ENCODE peak calls at places on chromosomes 16 and 17, in eight cellular contexts. Z is stomach; H is CD4-positive, CD25-positive, alpha-beta regulatory T cell; X is RWPE2; Q is transverse colon; C is astrocyte of the spinal cord; A is cardiac fibroblast; I is thyroid gland. D is an unnamed sample.

GRCh38 chr16:83771306-83771942 is 36.4 kb upstream of the HSBP1 start:
- DNase-seq in C (no peak), X (no peak), H (no peak), I (peak), Q (no peak), A (peak), Z (peak), D (peak)

GRCh38 chr16:86533942-86534341 is 21.1 kb downstream of the MTHFSD start:
- DNase-seq in X (no peak), Z (no peak), H (no peak), A (no peak), I (no peak), C (no peak), Q (no peak), D (no peak)

GRCh38 chr17:76444518-76445311 is 8.2 kb downstream of the UBE2O start:
- DNase-seq in H (no peak), Q (no peak), Z (no peak), A (no peak), I (no peak), C (peak), X (no peak), D (no peak)

GRCh38 chr17:50919321-50920040 is 53.3 kb upstream of the TOB1 start:
- DNase-seq in C (peak), I (peak), Q (peak), H (peak), Z (peak), A (peak), X (peak), D (peak)

GRCh38 chr17:51230306-51230705 is 29.5 kb downstream of the MBTD1 start:
- DNase-seq in Q (no peak), X (no peak), A (peak), Z (no peak), H (no peak), C (no peak), I (peak), D (no peak)

GRCh38 chr16:90008708-90009145 is 10.5 kb downstream of the DBNDD1 start:
- DNase-seq in H (no peak), I (no peak), X (no peak), Q (peak), Z (no peak), C (peak), A (no peak), D (no peak)

GRCh38 chr16:49556252-49557069 is 182.9 kb downstream of the C16orf78 start:
- DNase-seq in Z (no peak), X (no peak), Q (no peak), C (peak), I (peak), H (no peak), A (peak), D (no peak)

GRCh38 chr16:18841833-18842525 is 40.6 kb upstream of the ARL6IP1 start:
- DNase-seq in A (no peak), H (no peak), X (no peak), I (no peak), C (no peak), Z (no peak), Q (no peak), D (no peak)

GRCh38 chr17:47850373-47850691 is 631 bp downstream of the SP6 start:
- DNase-seq in C (no peak), X (no peak), I (no peak), Z (no peak), A (no peak), H (no peak), Q (no peak), D (no peak)

GRCh38 chr16:53142823-53143568 is 88.2 kb downstream of the CHD9 start:
- DNase-seq in A (no peak), Z (no peak), X (no peak), C (no peak), I (no peak), Q (no peak), H (no peak), D (no peak)

GRCh38 chr17:83142619-83143018 is 63.2 kb downstream of the METRNL start:
- DNase-seq in H (no peak), I (no peak), A (no peak), Q (no peak), C (no peak), X (no peak), Z (no peak), D (no peak)

GRCh38 chr17:692116-692515 is 22.5 kb downstream of the VPS53 start:
- DNase-seq in I (no peak), H (no peak), Q (no peak), X (no peak), A (peak), Z (no peak), C (peak), D (no peak)

GRCh38 chr16:88936008-88936912 is 40.7 kb downstream of the CBFA2T3 start:
- DNase-seq in A (no peak), Z (no peak), H (no peak), Q (peak), X (no peak), C (no peak), I (no peak), D (no peak)

GRCh38 chr17:31564883-31565297 is 173.4 kb downstream of the RAB11FIP4 start:
- DNase-seq in Q (no peak), C (peak), I (peak), A (peak), X (no peak), H (no peak), Z (no peak), D (no peak)

GRCh38 chr17:63140255-63140654 is 174.2 kb downstream of the TANC2 start:
- DNase-seq in C (peak), H (no peak), Z (no peak), I (no peak), A (peak), Q (peak), X (no peak), D (peak)

GRCh38 chr17:49067163-49067562 is 65.4 kb upstream of the B4GALNT2 start:
- DNase-seq in Z (no peak), X (no peak), H (no peak), Q (no peak), I (no peak), C (no peak), A (no peak), D (no peak)

GRCh38 chr16:2467301-2468141 is 3.6 kb upstream of the NTN3 start:
- DNase-seq in I (peak), Q (peak), A (peak), X (no peak), H (no peak), Z (peak), C (peak), D (peak)

GRCh38 chr17:39599006-39599664 is 8.6 kb downstream of the NEUROD2 start:
- DNase-seq in X (no peak), Q (no peak), I (no peak), H (no peak), Z (no peak), C (no peak), A (no peak), D (no peak)

GRCh38 chr16:57757326-57757786 is 21.8 kb downstream of the KATNB1 start:
- DNase-seq in Q (peak), X (no peak), H (peak), C (peak), A (peak), I (peak), Z (peak), D (peak)

GRCh38 chr17:1532836-1533602 is 16.6 kb upstream of the INPP5K start:
- DNase-seq in A (peak), I (no peak), Q (no peak), X (no peak), Z (no peak), C (no peak), H (peak), D (no peak)

GRCh38 chr16:67430504-67431076 is 331 bp upstream of the HSD11B2 start:
- DNase-seq in Z (peak), A (no peak), H (no peak), Q (peak), I (peak), C (no peak), X (no peak), D (no peak)

GRCh38 chr16:55832788-55833583 is at the start of gene CES1:
- DNase-seq in I (peak), Z (no peak), A (peak), H (no peak), Q (peak), C (no peak), X (no peak), D (peak)

GRCh38 chr17:62653831-62654829 is 26.7 kb downstream of the MRC2 start:
- DNase-seq in H (no peak), I (no peak), Q (peak), A (peak), X (no peak), C (peak), Z (peak), D (peak)

GRCh38 chr17:5115673-5116651 is at the start of gene USP6:
- DNase-seq in Q (no peak), H (no peak), X (peak), C (no peak), I (peak), A (no peak), Z (no peak), D (no peak)

GRCh38 chr16:11354733-11355574 is 9.7 kb downstream of the RMI2 start:
- DNase-seq in Z (no peak), I (no peak), X (no peak), A (peak), H (no peak), Q (peak), C (peak), D (no peak)

GRCh38 chr16:17318200-17318599 is 152.6 kb downstream of the XYLT1 start:
- DNase-seq in X (no peak), C (peak), A (peak), I (peak), Z (no peak), Q (no peak), H (no peak), D (peak)

GRCh38 chr16:21158208-21159110 is at the start of gene LDAF1:
- DNase-seq in I (peak), Z (peak), H (peak), A (peak), X (peak), Q (peak), C (peak), D (peak)

GRCh38 chr16:86495357-86495701 is 15.0 kb upstream of the FOXF1 start:
- DNase-seq in I (no peak), X (no peak), Z (no peak), H (no peak), C (no peak), A (no peak), Q (no peak), D (no peak)

GRCh38 chr17:79372470-79373238 is 238.2 kb downstream of the RBFOX3 start:
- DNase-seq in C (no peak), I (no peak), Z (no peak), H (no peak), A (no peak), X (no peak), Q (peak), D (no peak)

GRCh38 chr16:29876578-29877249 is 13.7 kb upstream of the CDIPT start:
- DNase-seq in Z (no peak), C (no peak), I (no peak), A (no peak), H (peak), Q (no peak), X (no peak), D (no peak)

GRCh38 chr16:47884131-47884725 is 271.6 kb downstream of the ABCC12 start:
- DNase-seq in I (no peak), X (no peak), H (no peak), C (peak), Q (no peak), Z (no peak), A (no peak), D (no peak)

GRCh38 chr17:41211845-41212466 is 14.5 kb upstream of the KRTAP9-2 start:
- DNase-seq in C (peak), A (no peak), Z (no peak), H (no peak), Q (peak), I (no peak), X (no peak), D (no peak)

GRCh38 chr17:60939318-60939717 is 261.7 kb downstream of the BCAS3 start:
- DNase-seq in Z (no peak), A (no peak), X (no peak), Q (no peak), C (no peak), I (no peak), H (no peak), D (no peak)

GRCh38 chr16:47019563-47019962 is 46.1 kb upstream of the DNAJA2 start:
- DNase-seq in A (peak), I (no peak), Z (no peak), C (peak), Q (no peak), X (no peak), H (no peak), D (no peak)

GRCh38 chr16:68539704-68540370 is 746 bp downstream of the ZFP90 start:
- DNase-seq in X (no peak), A (peak), I (peak), C (peak), H (no peak), Q (no peak), Z (no peak), D (no peak)

GRCh38 chr16:73063854-73064226 is 15.9 kb upstream of the ZFHX3 start:
- DNase-seq in H (no peak), X (no peak), C (no peak), A (no peak), I (no peak), Z (no peak), Q (no peak), D (peak)

GRCh38 chr16:73064227-73064995 is 16.5 kb upstream of the ZFHX3 start:
- DNase-seq in Z (no peak), C (peak), A (peak), Q (no peak), I (no peak), H (no peak), X (no peak), D (peak)

GRCh38 chr16:73063284-73063733 is 15.4 kb upstream of the ZFHX3 start:
- DNase-seq in A (no peak), Q (no peak), I (no peak), H (no peak), X (no peak), C (no peak), Z (no peak), D (no peak)

GRCh38 chr16:73060948-73061495 is 13.1 kb upstream of the ZFHX3 start:
- DNase-seq in C (no peak), I (no peak), A (no peak), Q (no peak), Z (no peak), X (no peak), H (no peak), D (no peak)

DNA sequence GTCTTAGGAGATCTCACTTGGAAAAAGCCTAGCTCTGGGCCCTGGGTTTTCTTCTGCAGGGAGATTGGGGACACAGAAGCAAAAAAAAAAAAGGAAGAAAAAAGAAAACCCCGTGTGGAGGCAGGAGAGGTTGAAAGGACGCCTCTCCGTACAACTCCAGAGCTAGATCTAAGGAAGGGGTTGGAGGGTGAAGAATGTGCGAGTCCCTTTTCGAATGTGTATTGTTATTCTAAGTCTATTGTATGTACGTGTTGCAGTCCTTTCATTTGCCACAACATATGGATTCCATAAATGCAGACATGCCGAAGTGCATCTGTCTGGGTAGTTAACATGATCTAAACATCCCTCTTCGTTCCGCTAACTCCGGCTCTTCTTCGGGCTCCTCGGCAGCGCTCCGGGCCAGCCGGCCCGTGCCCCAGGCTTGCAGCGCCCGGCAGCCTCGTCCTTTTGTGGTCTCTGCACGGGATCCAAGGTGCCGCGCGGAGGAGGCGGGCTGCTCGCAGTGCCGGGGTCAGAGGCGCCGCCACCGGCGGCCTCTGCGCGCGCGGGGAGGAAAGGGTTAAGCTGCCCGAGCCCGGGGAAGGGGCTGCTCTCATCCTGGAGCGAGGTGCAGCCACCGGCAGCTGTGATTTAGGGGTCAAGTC is 14.8 kb upstream of the ZFHX3 start:
- DNase-seq in X (no peak), C (peak), Q (no peak), A (no peak), I (no peak), H (no peak), Z (no peak), D (no peak)
- H3K4me3 ChIP-seq in X (no peak), C (peak), Q (no peak), A (peak), I (no peak), H (no peak), Z (peak), D (no peak)

DNA sequence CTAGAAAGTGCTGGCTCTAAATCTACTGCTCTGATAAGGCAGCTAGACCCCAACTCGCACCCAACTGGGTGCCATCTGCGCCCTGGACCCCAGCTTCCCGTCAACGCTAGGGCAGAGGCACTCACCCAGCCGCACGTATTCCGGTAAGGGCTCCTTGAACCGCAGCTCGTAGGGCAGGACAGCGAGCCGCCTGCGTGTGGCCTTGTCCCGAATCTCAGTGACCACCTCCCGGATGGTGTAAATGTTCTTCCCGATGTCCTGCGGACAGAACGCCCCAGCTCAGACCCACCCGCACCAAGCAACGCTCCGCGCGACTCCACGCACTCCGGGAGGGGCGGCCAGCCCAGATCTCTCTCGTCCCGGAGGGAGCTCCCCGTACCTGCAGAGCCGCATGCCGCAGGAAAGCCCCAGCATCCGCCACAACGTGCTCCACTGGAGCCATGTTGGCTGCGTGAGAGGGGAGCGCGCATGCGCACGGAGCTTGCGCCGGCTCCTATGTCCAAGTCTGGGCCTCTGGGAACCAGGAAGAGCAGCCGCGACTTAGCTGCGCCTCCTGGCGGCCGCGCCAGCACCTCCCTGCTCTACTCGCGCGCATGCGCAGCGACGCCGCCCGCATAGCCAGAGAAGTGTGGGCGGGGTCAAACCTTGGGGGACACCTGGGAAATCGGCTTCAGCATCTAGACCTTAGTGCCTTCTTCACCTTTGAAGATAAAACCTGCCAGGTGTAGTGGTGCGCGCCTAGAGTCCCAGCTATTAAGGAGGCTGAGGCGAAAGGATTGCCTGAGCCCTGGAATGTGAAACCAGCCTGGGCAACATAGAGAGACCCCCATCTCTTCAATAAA is at the start of gene NOB1:
- DNase-seq in I (peak), C (peak), X (peak), H (peak), Q (peak), A (peak), Z (peak), D (peak)
- H3K4me3 ChIP-seq in I (peak), C (peak), X (peak), H (peak), Q (peak), A (peak), Z (peak), D (peak)

DNA sequence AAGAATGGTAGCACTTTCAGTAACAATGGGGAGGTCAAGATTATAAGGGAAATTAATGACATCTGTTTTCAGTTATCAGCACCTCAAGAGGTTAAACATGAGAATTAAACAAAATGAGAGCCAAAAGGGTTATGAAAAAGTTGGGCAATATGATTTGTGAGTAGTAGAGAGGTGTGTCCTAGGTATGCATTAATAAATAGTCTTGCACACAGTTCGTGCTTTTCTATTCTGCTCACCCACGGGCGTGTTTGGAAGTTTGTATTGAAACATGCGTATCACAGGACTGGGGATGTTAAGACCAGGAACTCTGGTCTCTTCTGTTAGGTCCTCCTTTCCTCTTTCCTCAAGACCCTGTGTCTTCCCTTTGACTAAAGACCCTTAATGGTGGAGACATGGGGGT is 6.0 kb downstream of the BPTF start:
- DNase-seq in I (no peak), Q (no peak), A (no peak), Z (no peak), H (no peak), C (no peak), X (no peak), D (no peak)
- H3K4me3 ChIP-seq in I (no peak), Q (no peak), A (no peak), Z (no peak), H (peak), C (no peak), X (no peak), D (no peak)

GRCh38 chr16:81449241-81449640 is 4.6 kb downstream of the CMIP start:
- DNase-seq in Q (no peak), Z (no peak), I (no peak), H (no peak), A (no peak), C (no peak), X (no peak), D (no peak)

GRCh38 chr16:81448154-81449131 is 3.8 kb downstream of the CMIP start:
- DNase-seq in C (no peak), I (no peak), Z (peak), A (no peak), H (no peak), Q (peak), X (no peak), D (peak)

GRCh38 chr16:81445926-81446317 is 1.3 kb downstream of the CMIP start:
- DNase-seq in I (peak), X (no peak), H (no peak), Z (no peak), A (no peak), C (no peak), Q (no peak), D (peak)

GRCh38 chr16:81446318-81447275 is 2.0 kb downstream of the CMIP start:
- DNase-seq in C (no peak), Z (peak), A (no peak), H (no peak), X (no peak), Q (peak), I (peak), D (peak)

DNA sequence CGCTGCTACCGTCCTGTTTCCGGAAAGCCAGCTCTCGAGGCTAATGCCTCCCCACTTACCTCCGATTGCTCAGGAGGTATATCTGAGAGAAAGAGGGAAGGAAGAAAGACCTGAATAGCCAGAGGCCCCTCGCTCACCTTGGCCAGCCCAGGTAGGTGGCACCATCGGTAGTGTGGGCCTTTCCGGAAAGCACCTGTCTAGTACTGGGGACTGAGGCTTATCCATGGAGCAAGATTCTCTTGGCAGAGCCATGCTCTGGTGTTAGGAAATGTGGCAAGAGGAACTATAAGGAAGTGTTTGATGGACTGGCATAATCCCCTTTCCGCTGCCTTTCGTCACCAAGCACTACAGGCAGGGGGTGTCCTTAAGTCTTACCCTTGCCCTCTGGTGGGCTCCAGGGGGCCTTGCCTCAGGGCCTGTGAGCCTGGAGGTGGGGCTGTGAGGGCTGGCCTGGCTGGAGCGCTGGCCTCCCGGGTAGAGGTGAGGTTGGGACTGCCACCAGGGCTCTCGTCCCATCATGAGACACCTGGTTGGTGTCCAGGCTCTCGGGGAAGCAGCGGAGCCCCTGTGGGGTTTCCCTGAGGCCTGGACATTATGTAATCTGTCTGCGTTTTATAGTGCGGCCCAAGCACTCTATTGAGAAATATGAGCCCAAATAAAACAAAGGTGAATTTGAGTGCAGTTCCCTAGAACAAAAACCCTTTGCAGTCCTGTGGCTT is 2.9 kb downstream of the CMIP start:
- DNase-seq in Z (peak), H (no peak), Q (peak), X (no peak), I (peak), C (no peak), A (no peak), D (no peak)
- H3K4me3 ChIP-seq in Z (peak), H (no peak), Q (peak), X (peak), I (no peak), C (no peak), A (no peak), D (no peak)

D was measured in adrenal gland.